ENCODE peak calls at places on chromosomes 13 and 19, in six cellular contexts. One of them, this sample, is unnamed. For H3K4me1, the result is how much of the 10 kb centered on the place peaks cover.

GRCh38 chr13:40812724-40813445 is 23.5 kb downstream of the SLC25A15 start:
- DNase-seq in lower lobe of right lung: no peak
- DNase-seq in CD8-positive, alpha-beta memory T cell: no peak
- DNase-seq in hepatocyte: no peak
- DNase-seq in cardiac muscle cell: no peak
- DNase-seq in heart right ventricle: no peak
- DNase-seq in this sample: no peak

GRCh38 chr13:41931337-41931736 is 29.6 kb downstream of the VWA8 start:
- DNase-seq in CD8-positive, alpha-beta memory T cell: no peak
- DNase-seq in lower lobe of right lung: no peak
- DNase-seq in hepatocyte: no peak
- DNase-seq in cardiac muscle cell: no peak
- DNase-seq in heart right ventricle: no peak
- DNase-seq in this sample: no peak

GRCh38 chr13:110129076-110129475 is 177.9 kb downstream of the COL4A1 start:
- DNase-seq in heart right ventricle: no peak
- DNase-seq in lower lobe of right lung: no peak
- DNase-seq in hepatocyte: no peak
- DNase-seq in CD8-positive, alpha-beta memory T cell: no peak
- DNase-seq in cardiac muscle cell: no peak
- DNase-seq in this sample: no peak

GRCh38 chr13:98959775-98960325 is 18.0 kb downstream of the DOCK9 start:
- DNase-seq in cardiac muscle cell: no peak
- DNase-seq in CD8-positive, alpha-beta memory T cell: no peak
- DNase-seq in hepatocyte: no peak
- DNase-seq in lower lobe of right lung: no peak
- DNase-seq in heart right ventricle: no peak
- DNase-seq in this sample: no peak

GRCh38 chr19:12913871-12914690 is 5.0 kb downstream of the SYCE2 start:
- DNase-seq in heart right ventricle: no peak
- DNase-seq in hepatocyte: no peak
- DNase-seq in lower lobe of right lung: no peak
- DNase-seq in CD8-positive, alpha-beta memory T cell: peak
- DNase-seq in cardiac muscle cell: no peak
- DNase-seq in this sample: no peak

GRCh38 chr19:42216653-42217521 is 590 bp downstream of the DEDD2 start:
- DNase-seq in hepatocyte: peak
- DNase-seq in lower lobe of right lung: peak
- DNase-seq in heart right ventricle: peak
- DNase-seq in CD8-positive, alpha-beta memory T cell: peak
- DNase-seq in cardiac muscle cell: peak
- DNase-seq in this sample: no peak

GRCh38 chr13:99366075-99366987 is 59.1 kb upstream of the GPR183 start:
- DNase-seq in hepatocyte: no peak
- DNase-seq in heart right ventricle: no peak
- DNase-seq in lower lobe of right lung: no peak
- DNase-seq in cardiac muscle cell: no peak
- DNase-seq in CD8-positive, alpha-beta memory T cell: no peak
- DNase-seq in this sample: no peak

GRCh38 chr19:49546825-49547565 is 19.2 kb downstream of the RCN3 start:
- DNase-seq in hepatocyte: peak
- DNase-seq in heart right ventricle: no peak
- DNase-seq in CD8-positive, alpha-beta memory T cell: peak
- DNase-seq in cardiac muscle cell: peak
- DNase-seq in lower lobe of right lung: no peak
- DNase-seq in this sample: no peak

GRCh38 chr19:19661675-19662251 is 1.7 kb downstream of the ATP13A1 start:
- DNase-seq in cardiac muscle cell: no peak
- DNase-seq in hepatocyte: no peak
- DNase-seq in heart right ventricle: no peak
- DNase-seq in lower lobe of right lung: peak
- DNase-seq in CD8-positive, alpha-beta memory T cell: no peak
- DNase-seq in this sample: no peak

GRCh38 chr19:7242601-7243258 is 51.5 kb downstream of the INSR start:
- DNase-seq in heart right ventricle: no peak
- DNase-seq in hepatocyte: no peak
- DNase-seq in CD8-positive, alpha-beta memory T cell: no peak
- DNase-seq in lower lobe of right lung: no peak
- DNase-seq in cardiac muscle cell: no peak
- DNase-seq in this sample: no peak

GRCh38 chr19:2426661-2427322 is 594 bp downstream of the TIMM13 start:
- DNase-seq in hepatocyte: peak
- DNase-seq in heart right ventricle: peak
- DNase-seq in lower lobe of right lung: peak
- DNase-seq in cardiac muscle cell: peak
- DNase-seq in CD8-positive, alpha-beta memory T cell: no peak
- DNase-seq in this sample: no peak

GRCh38 chr19:13794388-13794751 is 873 bp upstream of the ZSWIM4 start:
- DNase-seq in hepatocyte: no peak
- DNase-seq in lower lobe of right lung: peak
- DNase-seq in cardiac muscle cell: no peak
- DNase-seq in heart right ventricle: peak
- DNase-seq in CD8-positive, alpha-beta memory T cell: no peak
- DNase-seq in this sample: no peak

GRCh38 chr13:113843063-113843654 is 20.7 kb downstream of the GAS6 start:
- DNase-seq in heart right ventricle: no peak
- DNase-seq in hepatocyte: no peak
- DNase-seq in cardiac muscle cell: no peak
- DNase-seq in lower lobe of right lung: peak
- DNase-seq in CD8-positive, alpha-beta memory T cell: no peak
- DNase-seq in this sample: no peak

GRCh38 chr19:46902402-46902766 is 41.6 kb downstream of the ARHGAP35 start:
- DNase-seq in CD8-positive, alpha-beta memory T cell: no peak
- DNase-seq in heart right ventricle: no peak
- DNase-seq in lower lobe of right lung: no peak
- DNase-seq in hepatocyte: peak
- DNase-seq in cardiac muscle cell: no peak
- DNase-seq in this sample: no peak

GRCh38 chr19:34165295-34165738 is 7.0 kb upstream of the LSM14A start:
- DNase-seq in cardiac muscle cell: no peak
- DNase-seq in heart right ventricle: no peak
- DNase-seq in lower lobe of right lung: peak
- DNase-seq in CD8-positive, alpha-beta memory T cell: no peak
- DNase-seq in hepatocyte: no peak
- DNase-seq in this sample: no peak

GRCh38 chr19:30173593-30174356 is 198.4 kb upstream of the ZNF536 start:
- DNase-seq in hepatocyte: no peak
- DNase-seq in lower lobe of right lung: no peak
- DNase-seq in heart right ventricle: no peak
- DNase-seq in CD8-positive, alpha-beta memory T cell: no peak
- DNase-seq in cardiac muscle cell: no peak
- DNase-seq in this sample: no peak

GRCh38 chr19:3576696-3577443 is 4.1 kb downstream of the HMG20B start:
- DNase-seq in cardiac muscle cell: peak
- DNase-seq in lower lobe of right lung: no peak
- DNase-seq in hepatocyte: peak
- DNase-seq in heart right ventricle: peak
- DNase-seq in CD8-positive, alpha-beta memory T cell: no peak
- DNase-seq in this sample: no peak

GRCh38 chr19:10780368-10780767 is 55.6 kb downstream of the TMED1 start:
- DNase-seq in heart right ventricle: no peak
- DNase-seq in lower lobe of right lung: peak
- DNase-seq in CD8-positive, alpha-beta memory T cell: no peak
- DNase-seq in cardiac muscle cell: no peak
- DNase-seq in hepatocyte: no peak
- DNase-seq in this sample: peak

GRCh38 chr19:29702161-29702957 is 12.7 kb downstream of the C19orf12 start:
- DNase-seq in lower lobe of right lung: no peak
- DNase-seq in hepatocyte: no peak
- DNase-seq in cardiac muscle cell: no peak
- DNase-seq in heart right ventricle: no peak
- DNase-seq in CD8-positive, alpha-beta memory T cell: no peak
- DNase-seq in this sample: no peak

GRCh38 chr13:46582190-46582589 is 29.2 kb downstream of the LRCH1 start:
- DNase-seq in hepatocyte: no peak
- DNase-seq in lower lobe of right lung: no peak
- DNase-seq in heart right ventricle: no peak
- DNase-seq in cardiac muscle cell: no peak
- DNase-seq in CD8-positive, alpha-beta memory T cell: no peak
- DNase-seq in this sample: no peak
- H3K4me1 ChIP-seq in hepatocyte: under half
- H3K4me1 ChIP-seq in lower lobe of right lung: half or more
- H3K4me1 ChIP-seq in heart right ventricle: under half
- H3K4me1 ChIP-seq in cardiac muscle cell: half or more
- H3K4me1 ChIP-seq in CD8-positive, alpha-beta memory T cell: under half
- H3K4me1 ChIP-seq in this sample: under half

GRCh38 chr13:31972453-31972852 is 59.1 kb upstream of the FRY start:
- DNase-seq in heart right ventricle: no peak
- DNase-seq in hepatocyte: no peak
- DNase-seq in CD8-positive, alpha-beta memory T cell: no peak
- DNase-seq in lower lobe of right lung: no peak
- DNase-seq in cardiac muscle cell: no peak
- DNase-seq in this sample: no peak

GRCh38 chr13:31965361-31966066 is 66.1 kb upstream of the FRY start:
- DNase-seq in hepatocyte: peak
- DNase-seq in cardiac muscle cell: no peak
- DNase-seq in lower lobe of right lung: no peak
- DNase-seq in CD8-positive, alpha-beta memory T cell: no peak
- DNase-seq in heart right ventricle: no peak
- DNase-seq in this sample: no peak

GRCh38 chr13:31967155-31967554 is 64.4 kb upstream of the FRY start:
- DNase-seq in hepatocyte: no peak
- DNase-seq in lower lobe of right lung: no peak
- DNase-seq in cardiac muscle cell: no peak
- DNase-seq in heart right ventricle: no peak
- DNase-seq in CD8-positive, alpha-beta memory T cell: no peak
- DNase-seq in this sample: no peak

GRCh38 chr13:31970237-31970930 is 61.2 kb upstream of the FRY start:
- DNase-seq in cardiac muscle cell: no peak
- DNase-seq in CD8-positive, alpha-beta memory T cell: no peak
- DNase-seq in heart right ventricle: no peak
- DNase-seq in hepatocyte: no peak
- DNase-seq in lower lobe of right lung: no peak
- DNase-seq in this sample: no peak

DNA sequence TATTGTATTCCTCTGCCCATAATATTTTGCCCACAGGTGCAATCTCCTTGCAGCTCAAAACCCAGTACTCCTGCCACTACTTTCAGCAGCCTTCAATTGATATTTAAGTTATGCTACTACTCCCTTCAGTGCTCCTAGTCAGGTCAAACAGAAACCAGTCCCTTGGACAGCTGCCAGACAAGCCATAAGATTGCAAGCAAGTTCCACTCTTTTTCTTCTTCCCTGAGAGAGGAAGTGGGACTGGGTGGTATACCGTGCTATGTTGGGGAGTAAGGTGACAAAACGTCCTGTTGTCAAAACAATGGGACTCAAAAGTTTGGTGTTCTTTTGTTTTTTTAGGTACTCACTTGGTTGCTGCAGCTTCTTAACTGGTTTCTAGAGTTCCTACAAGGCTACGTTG is 63.1 kb upstream of the FRY start:
- DNase-seq in hepatocyte: peak
- DNase-seq in cardiac muscle cell: no peak
- DNase-seq in heart right ventricle: no peak
- DNase-seq in lower lobe of right lung: no peak
- DNase-seq in CD8-positive, alpha-beta memory T cell: no peak
- DNase-seq in this sample: no peak
- H3K4me1 ChIP-seq in hepatocyte: under half
- H3K4me1 ChIP-seq in cardiac muscle cell: under half
- H3K4me1 ChIP-seq in heart right ventricle: under half
- H3K4me1 ChIP-seq in lower lobe of right lung: under half
- H3K4me1 ChIP-seq in CD8-positive, alpha-beta memory T cell: under half
- H3K4me1 ChIP-seq in this sample: under half

DNA sequence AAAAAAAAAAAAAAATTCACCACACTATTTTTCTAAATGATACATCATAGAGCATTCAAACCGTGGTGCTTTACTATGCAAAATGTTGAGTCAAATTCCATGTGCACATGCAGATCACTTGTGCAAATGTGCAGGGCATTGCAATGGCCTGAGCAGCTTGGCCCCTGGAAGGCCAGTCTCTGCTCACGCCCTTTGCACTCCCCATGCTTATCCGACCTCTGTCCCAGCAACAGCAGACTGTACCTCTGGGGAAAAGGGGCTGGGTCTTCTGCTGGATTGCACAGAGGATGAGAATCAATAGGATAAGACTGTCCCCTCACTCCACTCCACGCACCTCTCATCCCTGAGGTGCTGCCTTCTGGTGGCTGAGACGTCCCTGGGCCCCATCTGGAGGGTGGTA is 58.5 kb downstream of the PARP4 start:
- DNase-seq in CD8-positive, alpha-beta memory T cell: no peak
- DNase-seq in hepatocyte: no peak
- DNase-seq in cardiac muscle cell: no peak
- DNase-seq in heart right ventricle: no peak
- DNase-seq in lower lobe of right lung: no peak
- DNase-seq in this sample: no peak
- H3K4me1 ChIP-seq in CD8-positive, alpha-beta memory T cell: under half
- H3K4me1 ChIP-seq in hepatocyte: under half
- H3K4me1 ChIP-seq in cardiac muscle cell: under half
- H3K4me1 ChIP-seq in heart right ventricle: under half
- H3K4me1 ChIP-seq in lower lobe of right lung: under half
- H3K4me1 ChIP-seq in this sample: under half

GRCh38 chr13:97329331-97329730 is 104.6 kb upstream of the RAP2A start:
- DNase-seq in lower lobe of right lung: no peak
- DNase-seq in heart right ventricle: no peak
- DNase-seq in cardiac muscle cell: no peak
- DNase-seq in hepatocyte: no peak
- DNase-seq in CD8-positive, alpha-beta memory T cell: no peak
- DNase-seq in this sample: no peak
- H3K4me1 ChIP-seq in lower lobe of right lung: under half
- H3K4me1 ChIP-seq in heart right ventricle: under half
- H3K4me1 ChIP-seq in cardiac muscle cell: under half
- H3K4me1 ChIP-seq in hepatocyte: under half
- H3K4me1 ChIP-seq in CD8-positive, alpha-beta memory T cell: under half
- H3K4me1 ChIP-seq in this sample: under half

GRCh38 chr13:45331123-45331619 is 9.8 kb downstream of the TPT1 start:
- DNase-seq in cardiac muscle cell: no peak
- DNase-seq in hepatocyte: no peak
- DNase-seq in heart right ventricle: no peak
- DNase-seq in lower lobe of right lung: no peak
- DNase-seq in CD8-positive, alpha-beta memory T cell: no peak
- DNase-seq in this sample: no peak
- H3K4me1 ChIP-seq in cardiac muscle cell: under half
- H3K4me1 ChIP-seq in hepatocyte: under half
- H3K4me1 ChIP-seq in heart right ventricle: half or more
- H3K4me1 ChIP-seq in lower lobe of right lung: half or more
- H3K4me1 ChIP-seq in CD8-positive, alpha-beta memory T cell: half or more
- H3K4me1 ChIP-seq in this sample: half or more

GRCh38 chr19:5958074-5958850 is 19.7 kb downstream of the RANBP3 start:
- DNase-seq in lower lobe of right lung: no peak
- DNase-seq in hepatocyte: no peak
- DNase-seq in CD8-positive, alpha-beta memory T cell: no peak
- DNase-seq in cardiac muscle cell: no peak
- DNase-seq in heart right ventricle: no peak
- DNase-seq in this sample: no peak
- H3K4me1 ChIP-seq in lower lobe of right lung: half or more
- H3K4me1 ChIP-seq in hepatocyte: half or more
- H3K4me1 ChIP-seq in CD8-positive, alpha-beta memory T cell: half or more
- H3K4me1 ChIP-seq in cardiac muscle cell: half or more
- H3K4me1 ChIP-seq in heart right ventricle: half or more
- H3K4me1 ChIP-seq in this sample: under half

GRCh38 chr19:55230329-55230728 is 1.8 kb upstream of the TMEM86B start:
- DNase-seq in hepatocyte: no peak
- DNase-seq in lower lobe of right lung: no peak
- DNase-seq in cardiac muscle cell: no peak
- DNase-seq in heart right ventricle: no peak
- DNase-seq in CD8-positive, alpha-beta memory T cell: no peak
- DNase-seq in this sample: no peak
- H3K4me1 ChIP-seq in hepatocyte: under half
- H3K4me1 ChIP-seq in lower lobe of right lung: under half
- H3K4me1 ChIP-seq in cardiac muscle cell: under half
- H3K4me1 ChIP-seq in heart right ventricle: under half
- H3K4me1 ChIP-seq in CD8-positive, alpha-beta memory T cell: under half
- H3K4me1 ChIP-seq in this sample: under half